ENCODE peak calls at places on chromosomes 3 and 15, in six cellular contexts. C, F, T, J, V and Y are unnamed samples.

GRCh38 chr3:192818126-192818525 is 90.8 kb upstream of the FGF12 start:
- DNase-seq in C (no peak), F (no peak), T (no peak), J (no peak), V (peak), Y (no peak)

GRCh38 chr15:35872577-35872976 is 326.6 kb upstream of the DPH6 start:
- DNase-seq in C (no peak), F (no peak), T (no peak), J (no peak), V (no peak), Y (no peak)

GRCh38 chr15:48647963-48648362 is 2.5 kb upstream of the FBN1 start:
- DNase-seq in C (no peak), F (no peak), T (peak), J (no peak), V (peak), Y (no peak)

GRCh38 chr3:51681453-51681852 is 10.4 kb downstream of the TEX264 start:
- DNase-seq in C (no peak), F (no peak), T (no peak), J (peak), V (peak), Y (no peak)

GRCh38 chr3:55156851-55157650 is 229.2 kb upstream of the LRTM1 start:
- DNase-seq in C (no peak), F (no peak), T (no peak), J (no peak), V (no peak), Y (no peak)

GRCh38 chr3:46705751-46706572 is 4.8 kb downstream of the TMIE start:
- DNase-seq in C (no peak), F (no peak), T (no peak), J (no peak), V (peak), Y (no peak)

GRCh38 chr3:60079076-60079475 is 1029.3 kb upstream of the CFAP20DC start:
- DNase-seq in C (no peak), F (no peak), T (no peak), J (no peak), V (no peak), Y (no peak)

GRCh38 chr15:90035835-90036220 is 34.7 kb downstream of the ZNF710 start:
- DNase-seq in C (peak), F (no peak), T (no peak), J (no peak), V (no peak), Y (peak)

GRCh38 chr3:27289769-27290413 is 79.3 kb downstream of the NEK10 start:
- DNase-seq in C (no peak), F (no peak), T (no peak), J (no peak), V (peak), Y (no peak)

GRCh38 chr3:127068111-127068810 is 85.3 kb downstream of the PLXNA1 start:
- DNase-seq in C (no peak), F (no peak), T (no peak), J (no peak), V (no peak), Y (no peak)

GRCh38 chr15:85704021-85704420 is 90.7 kb downstream of the KLHL25 start:
- DNase-seq in C (no peak), F (no peak), T (no peak), J (no peak), V (peak), Y (no peak)

GRCh38 chr3:193805448-193805847 is 212.4 kb downstream of the OPA1 start:
- DNase-seq in C (peak), F (peak), T (peak), J (no peak), V (peak), Y (peak)

GRCh38 chr3:27219127-27219860 is 149.9 kb downstream of the NEK10 start:
- DNase-seq in C (no peak), F (no peak), T (no peak), J (no peak), V (peak), Y (no peak)

GRCh38 chr15:101489633-101490407 is at the start of gene PCSK6:
- DNase-seq in C (no peak), F (no peak), T (no peak), J (no peak), V (no peak), Y (no peak)

GRCh38 chr3:124846189-124846588 is 41.0 kb downstream of the ITGB5 start:
- DNase-seq in C (no peak), F (no peak), T (peak), J (no peak), V (peak), Y (no peak)

GRCh38 chr3:190357468-190357867 is 30.5 kb upstream of the CLDN16 start:
- DNase-seq in C (no peak), F (no peak), T (no peak), J (no peak), V (no peak), Y (no peak)

GRCh38 chr3:13004376-13004775 is 68.9 kb downstream of the IQSEC1 start:
- DNase-seq in C (no peak), F (no peak), T (no peak), J (no peak), V (no peak), Y (peak)

GRCh38 chr3:31572605-31573459 is 40.1 kb downstream of the STT3B start:
- DNase-seq in C (no peak), F (no peak), T (no peak), J (no peak), V (no peak), Y (no peak)

GRCh38 chr3:50862221-50862620 is 187.5 kb downstream of the DOCK3 start:
- DNase-seq in C (no peak), F (no peak), T (no peak), J (no peak), V (no peak), Y (no peak)

GRCh38 chr3:138593488-138594149 is 441 bp downstream of the CEP70 start:
- DNase-seq in C (no peak), F (peak), T (peak), J (no peak), V (peak), Y (no peak)

GRCh38 chr3:110598847-110599490 is 472.6 kb upstream of the NECTIN3 start:
- DNase-seq in C (no peak), F (no peak), T (no peak), J (no peak), V (peak), Y (no peak)

DNA sequence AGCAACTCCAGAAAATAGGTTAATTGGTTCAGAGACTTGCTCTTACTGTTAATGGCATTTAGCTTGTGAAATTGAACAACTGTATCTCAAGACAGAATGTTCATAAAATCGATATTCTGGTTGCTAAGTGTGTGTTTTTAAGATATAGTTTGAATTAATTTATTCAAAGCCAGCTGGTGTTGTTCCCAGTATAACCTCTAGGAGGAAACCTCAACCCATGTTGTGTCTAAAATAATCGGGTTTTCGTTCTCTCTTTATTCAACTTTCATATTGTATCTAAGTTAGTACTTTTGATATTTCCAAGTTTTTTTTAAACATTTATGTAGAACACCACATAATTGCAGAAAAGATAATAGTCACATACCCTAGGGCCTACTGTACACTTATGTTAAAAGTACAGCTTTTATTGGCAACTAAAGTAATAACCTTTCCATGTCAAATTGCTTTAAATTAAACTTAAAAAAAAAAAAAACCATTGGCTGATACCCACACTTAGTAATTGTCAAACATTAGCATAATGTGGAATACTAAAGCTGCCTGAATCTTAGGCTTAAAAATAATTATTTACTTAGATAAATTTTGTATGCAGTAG is 90.9 kb downstream of the SAMMSON start:
- DNase-seq in C (no peak), F (no peak), T (no peak), J (no peak), V (peak), Y (no peak)
- TF ChIP-seq CTCF in C (peak), F (no peak), T (no peak), J (peak), V (peak), Y (peak)

GRCh38 chr15:75452968-75453702 is 1.6 kb upstream of the SIN3A start:
- DNase-seq in C (peak), F (peak), T (peak), J (peak), V (no peak), Y (peak)
- TF ChIP-seq POLR2A in C (no peak), F (peak), T (no peak), J (no peak), V (no peak), Y (no peak)

DNA sequence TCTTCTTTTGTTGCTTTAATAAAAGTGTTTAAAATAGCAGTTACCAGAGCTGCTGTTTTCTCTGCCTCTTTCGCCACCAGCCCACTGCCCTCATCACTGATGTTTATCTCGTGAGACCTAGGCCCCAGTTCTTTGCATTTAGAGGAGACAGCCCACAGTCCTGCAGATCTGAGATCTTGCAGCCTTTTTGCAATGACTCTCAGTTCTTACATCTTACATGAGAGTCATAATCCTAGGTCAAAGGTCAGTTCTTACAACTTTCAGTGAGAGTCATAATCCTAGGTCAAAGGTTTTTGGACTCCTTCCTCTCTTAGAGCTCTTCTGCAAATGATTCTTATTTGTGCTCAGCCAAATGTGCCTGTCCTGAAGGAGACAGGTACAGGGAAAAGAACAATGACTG is 66.9 kb downstream of the ABHD5 start:
- DNase-seq in C (no peak), F (no peak), T (no peak), J (no peak), V (no peak), Y (no peak)
- H3K4me3 ChIP-seq in C (no peak), F (no peak), T (no peak), J (no peak), V (no peak), Y (no peak)

DNA sequence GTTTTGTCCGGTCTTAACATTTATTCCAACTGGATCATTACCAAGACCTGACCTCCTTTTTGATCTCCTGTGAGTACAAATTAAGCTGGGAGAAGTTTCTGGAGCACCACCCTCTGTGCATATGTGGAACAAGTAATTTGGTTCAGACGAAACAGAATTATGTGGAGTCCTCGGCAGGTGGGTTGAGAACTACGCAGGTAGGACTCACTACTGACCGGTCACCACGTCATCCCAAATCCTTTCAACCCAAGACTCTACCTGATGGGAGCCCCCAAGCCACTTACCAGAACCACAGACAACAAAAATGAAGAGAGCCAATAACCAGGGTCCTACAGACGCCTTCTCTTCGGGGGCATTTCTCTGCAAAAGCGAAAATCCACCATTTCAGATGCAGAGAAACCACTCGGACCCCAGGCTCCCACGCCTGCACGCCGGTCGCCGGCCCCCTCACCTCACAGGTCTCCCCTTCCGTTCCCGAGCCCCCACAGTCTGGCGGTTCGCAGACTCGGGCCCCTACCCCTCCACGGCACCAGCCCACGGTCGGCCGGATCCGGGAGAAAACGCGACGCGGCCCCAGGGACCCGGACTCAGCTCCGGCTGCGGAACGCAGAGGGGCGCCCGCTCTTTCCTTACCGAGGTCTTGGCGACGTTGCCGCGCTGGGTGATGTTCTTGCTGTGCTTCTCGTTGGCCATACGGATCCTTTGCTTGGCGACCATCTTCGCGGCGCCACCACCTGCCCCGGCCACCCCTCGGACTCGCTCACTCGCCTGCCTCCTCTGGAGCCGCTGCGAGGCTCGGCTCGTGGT is 674 bp downstream of the SERP1 start:
- DNase-seq in C (peak), F (peak), T (no peak), J (peak), V (no peak), Y (peak)
- TF ChIP-seq CTCF in C (no peak), F (no peak), T (no peak), J (no peak), V (no peak), Y (no peak)

DNA sequence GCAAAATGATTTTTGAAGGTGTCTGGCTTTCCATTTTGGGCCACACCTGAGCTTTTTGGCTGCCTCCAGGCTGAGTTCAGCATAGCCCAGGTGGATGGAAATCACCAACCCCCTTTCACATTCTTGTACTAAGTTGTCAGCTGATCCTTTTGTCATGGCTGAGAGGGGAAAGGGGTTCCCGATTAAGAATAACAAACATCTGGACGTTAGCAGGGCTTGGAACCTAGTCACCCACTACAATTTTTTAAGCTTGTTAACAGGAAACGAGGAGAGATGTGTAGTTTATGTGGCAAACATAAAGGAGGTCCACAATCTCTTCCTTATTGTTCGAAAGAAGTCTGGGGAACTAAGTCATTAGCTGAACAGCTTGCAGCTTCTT is 4.9 kb downstream of the NR2F2 start:
- DNase-seq in C (no peak), F (peak), T (no peak), J (no peak), V (no peak), Y (no peak)
- TF ChIP-seq POLR2A in C (no peak), F (no peak), T (no peak), J (no peak), V (no peak), Y (no peak)

GRCh38 chr15:77808581-77809198 is 176.0 kb upstream of the LINGO1 start:
- DNase-seq in C (no peak), F (no peak), T (no peak), J (no peak), V (no peak), Y (no peak)
- H3K4me3 ChIP-seq in C (no peak), F (no peak), T (no peak), J (no peak), V (no peak), Y (no peak)